ENCODE peak calls at places on chromosomes 4 and X, in eight cellular contexts. One of them, this sample, is unnamed. For H3K9me3, the result is how much of the 10 kb centered on the place peaks cover.

GRCh38 chr4:60562353-60562752 is 637.8 kb upstream of the ADGRL3 start:
- DNase-seq in upper lobe of left lung: no peak
- DNase-seq in esophagus muscularis mucosa: no peak
- DNase-seq in transverse colon: no peak
- DNase-seq in CD4-positive, alpha-beta T cell: no peak
- DNase-seq in thoracic aorta: no peak
- DNase-seq in CD4-positive, alpha-beta memory T cell: no peak
- DNase-seq in PC-3: no peak
- DNase-seq in this sample: no peak

GRCh38 chr4:187883836-187884235 is 111.7 kb upstream of the ZFP42 start:
- DNase-seq in thoracic aorta: no peak
- DNase-seq in CD4-positive, alpha-beta T cell: no peak
- DNase-seq in PC-3: no peak
- DNase-seq in esophagus muscularis mucosa: no peak
- DNase-seq in CD4-positive, alpha-beta memory T cell: no peak
- DNase-seq in transverse colon: no peak
- DNase-seq in upper lobe of left lung: no peak
- DNase-seq in this sample: no peak

GRCh38 chrX:38233891-38234807 is 13.5 kb upstream of the SRPX start:
- DNase-seq in CD4-positive, alpha-beta memory T cell: no peak
- DNase-seq in PC-3: peak
- DNase-seq in esophagus muscularis mucosa: no peak
- DNase-seq in CD4-positive, alpha-beta T cell: no peak
- DNase-seq in thoracic aorta: no peak
- DNase-seq in transverse colon: no peak
- DNase-seq in upper lobe of left lung: no peak
- DNase-seq in this sample: no peak

GRCh38 chrX:1593286-1594271 is 2.2 kb downstream of the AKAP17A start:
- DNase-seq in thoracic aorta: no peak
- DNase-seq in upper lobe of left lung: no peak
- DNase-seq in PC-3: no peak
- DNase-seq in CD4-positive, alpha-beta T cell: no peak
- DNase-seq in CD4-positive, alpha-beta memory T cell: no peak
- DNase-seq in esophagus muscularis mucosa: no peak
- DNase-seq in transverse colon: no peak
- DNase-seq in this sample: no peak

GRCh38 chr4:71009796-71010588 is 16.5 kb downstream of the DCK start:
- DNase-seq in CD4-positive, alpha-beta T cell: no peak
- DNase-seq in upper lobe of left lung: no peak
- DNase-seq in PC-3: peak
- DNase-seq in CD4-positive, alpha-beta memory T cell: peak
- DNase-seq in transverse colon: no peak
- DNase-seq in esophagus muscularis mucosa: no peak
- DNase-seq in thoracic aorta: no peak
- DNase-seq in this sample: no peak

GRCh38 chr4:73451404-73451803 is 15.4 kb downstream of the AFP start:
- DNase-seq in transverse colon: no peak
- DNase-seq in esophagus muscularis mucosa: no peak
- DNase-seq in upper lobe of left lung: no peak
- DNase-seq in PC-3: no peak
- DNase-seq in CD4-positive, alpha-beta memory T cell: no peak
- DNase-seq in CD4-positive, alpha-beta T cell: no peak
- DNase-seq in thoracic aorta: no peak
- DNase-seq in this sample: no peak

GRCh38 chr4:173040200-173040599 is 128.4 kb upstream of the GALNT7 start:
- DNase-seq in PC-3: peak
- DNase-seq in CD4-positive, alpha-beta memory T cell: no peak
- DNase-seq in esophagus muscularis mucosa: no peak
- DNase-seq in thoracic aorta: no peak
- DNase-seq in transverse colon: no peak
- DNase-seq in upper lobe of left lung: peak
- DNase-seq in CD4-positive, alpha-beta T cell: no peak
- DNase-seq in this sample: no peak

GRCh38 chrX:22171287-22172060 is 101.2 kb upstream of the CBLL2 start:
- DNase-seq in upper lobe of left lung: no peak
- DNase-seq in CD4-positive, alpha-beta T cell: no peak
- DNase-seq in CD4-positive, alpha-beta memory T cell: no peak
- DNase-seq in transverse colon: no peak
- DNase-seq in thoracic aorta: no peak
- DNase-seq in PC-3: peak
- DNase-seq in esophagus muscularis mucosa: no peak
- DNase-seq in this sample: no peak

GRCh38 chr4:7186081-7186480 is 6.3 kb upstream of the SORCS2 start:
- DNase-seq in CD4-positive, alpha-beta memory T cell: no peak
- DNase-seq in thoracic aorta: no peak
- DNase-seq in upper lobe of left lung: no peak
- DNase-seq in transverse colon: no peak
- DNase-seq in PC-3: no peak
- DNase-seq in esophagus muscularis mucosa: no peak
- DNase-seq in CD4-positive, alpha-beta T cell: no peak
- DNase-seq in this sample: no peak

GRCh38 chr4:151730003-151730559 is 30.7 kb downstream of the GATB start:
- DNase-seq in PC-3: peak
- DNase-seq in thoracic aorta: no peak
- DNase-seq in upper lobe of left lung: no peak
- DNase-seq in transverse colon: peak
- DNase-seq in CD4-positive, alpha-beta memory T cell: no peak
- DNase-seq in CD4-positive, alpha-beta T cell: no peak
- DNase-seq in esophagus muscularis mucosa: peak
- DNase-seq in this sample: no peak

GRCh38 chr4:183094393-183095198 is 4.5 kb upstream of the WWC2 start:
- DNase-seq in esophagus muscularis mucosa: no peak
- DNase-seq in CD4-positive, alpha-beta T cell: no peak
- DNase-seq in thoracic aorta: no peak
- DNase-seq in PC-3: peak
- DNase-seq in CD4-positive, alpha-beta memory T cell: no peak
- DNase-seq in upper lobe of left lung: no peak
- DNase-seq in transverse colon: no peak
- DNase-seq in this sample: no peak

GRCh38 chr4:138182838-138183426 is 59.2 kb downstream of the SLC7A11 start:
- DNase-seq in CD4-positive, alpha-beta memory T cell: no peak
- DNase-seq in CD4-positive, alpha-beta T cell: no peak
- DNase-seq in esophagus muscularis mucosa: no peak
- DNase-seq in transverse colon: no peak
- DNase-seq in PC-3: peak
- DNase-seq in thoracic aorta: no peak
- DNase-seq in upper lobe of left lung: no peak
- DNase-seq in this sample: no peak

GRCh38 chr4:91590242-91590641 is 713.5 kb upstream of the GRID2 start:
- DNase-seq in thoracic aorta: no peak
- DNase-seq in upper lobe of left lung: no peak
- DNase-seq in CD4-positive, alpha-beta T cell: no peak
- DNase-seq in esophagus muscularis mucosa: no peak
- DNase-seq in CD4-positive, alpha-beta memory T cell: no peak
- DNase-seq in transverse colon: no peak
- DNase-seq in PC-3: no peak
- DNase-seq in this sample: no peak

GRCh38 chrX:2426289-2426882 is 74.4 kb downstream of the DHRSX start:
- DNase-seq in PC-3: no peak
- DNase-seq in thoracic aorta: no peak
- DNase-seq in upper lobe of left lung: no peak
- DNase-seq in esophagus muscularis mucosa: no peak
- DNase-seq in CD4-positive, alpha-beta T cell: no peak
- DNase-seq in CD4-positive, alpha-beta memory T cell: no peak
- DNase-seq in transverse colon: no peak
- DNase-seq in this sample: no peak

GRCh38 chr4:88587285-88587684 is 5.0 kb upstream of the HERC3 start:
- DNase-seq in transverse colon: no peak
- DNase-seq in thoracic aorta: no peak
- DNase-seq in PC-3: no peak
- DNase-seq in CD4-positive, alpha-beta memory T cell: no peak
- DNase-seq in upper lobe of left lung: no peak
- DNase-seq in CD4-positive, alpha-beta T cell: no peak
- DNase-seq in esophagus muscularis mucosa: no peak
- DNase-seq in this sample: no peak

GRCh38 chrX:150486011-150486410 is 82.4 kb upstream of the MTM1 start:
- DNase-seq in upper lobe of left lung: peak
- DNase-seq in CD4-positive, alpha-beta T cell: peak
- DNase-seq in PC-3: peak
- DNase-seq in CD4-positive, alpha-beta memory T cell: peak
- DNase-seq in transverse colon: peak
- DNase-seq in thoracic aorta: no peak
- DNase-seq in esophagus muscularis mucosa: no peak
- DNase-seq in this sample: peak

GRCh38 chrX:129523076-129524055 is at the start of gene SMARCA1:
- DNase-seq in transverse colon: peak
- DNase-seq in CD4-positive, alpha-beta memory T cell: no peak
- DNase-seq in thoracic aorta: no peak
- DNase-seq in CD4-positive, alpha-beta T cell: no peak
- DNase-seq in esophagus muscularis mucosa: no peak
- DNase-seq in PC-3: peak
- DNase-seq in upper lobe of left lung: peak
- DNase-seq in this sample: no peak

GRCh38 chr4:16608611-16609125 is 289.8 kb downstream of the LDB2 start:
- DNase-seq in CD4-positive, alpha-beta T cell: no peak
- DNase-seq in PC-3: no peak
- DNase-seq in transverse colon: no peak
- DNase-seq in upper lobe of left lung: no peak
- DNase-seq in thoracic aorta: no peak
- DNase-seq in CD4-positive, alpha-beta memory T cell: no peak
- DNase-seq in esophagus muscularis mucosa: no peak
- DNase-seq in this sample: no peak

GRCh38 chrX:69051901-69052300 is 113.4 kb downstream of the PJA1 start:
- DNase-seq in esophagus muscularis mucosa: no peak
- DNase-seq in PC-3: no peak
- DNase-seq in transverse colon: no peak
- DNase-seq in CD4-positive, alpha-beta memory T cell: no peak
- DNase-seq in upper lobe of left lung: peak
- DNase-seq in thoracic aorta: no peak
- DNase-seq in CD4-positive, alpha-beta T cell: no peak
- DNase-seq in this sample: no peak

GRCh38 chr4:139691-140090 is 15.4 kb downstream of the ZNF718 start:
- DNase-seq in esophagus muscularis mucosa: no peak
- DNase-seq in CD4-positive, alpha-beta T cell: no peak
- DNase-seq in CD4-positive, alpha-beta memory T cell: no peak
- DNase-seq in transverse colon: no peak
- DNase-seq in thoracic aorta: no peak
- DNase-seq in PC-3: no peak
- DNase-seq in upper lobe of left lung: no peak
- DNase-seq in this sample: no peak
- H3K9me3 ChIP-seq in esophagus muscularis mucosa: half or more
- H3K9me3 ChIP-seq in CD4-positive, alpha-beta T cell: half or more
- H3K9me3 ChIP-seq in CD4-positive, alpha-beta memory T cell: under half
- H3K9me3 ChIP-seq in transverse colon: half or more
- H3K9me3 ChIP-seq in thoracic aorta: half or more
- H3K9me3 ChIP-seq in PC-3: under half
- H3K9me3 ChIP-seq in upper lobe of left lung: half or more
- H3K9me3 ChIP-seq in this sample: under half

DNA sequence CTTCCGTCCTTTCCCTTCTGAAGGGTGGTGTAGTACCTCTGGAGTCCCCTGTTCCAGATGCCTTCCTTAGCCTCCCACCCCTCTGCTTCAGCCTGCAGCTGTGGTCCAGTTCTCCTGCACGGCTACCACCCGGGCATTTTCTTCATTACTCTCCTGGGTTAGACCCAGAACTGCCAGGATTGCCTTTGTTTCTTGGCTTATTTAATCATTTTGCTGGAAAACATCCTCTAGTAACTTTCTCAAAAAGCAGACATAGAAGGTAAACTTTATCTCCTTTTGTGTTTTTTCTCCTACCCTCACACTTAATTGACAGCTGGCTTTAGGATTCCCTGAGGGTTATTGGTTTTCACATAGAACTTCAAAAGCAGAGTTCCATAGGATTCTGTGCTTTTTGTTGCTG is 20.2 kb downstream of the ANAPC4 start:
- DNase-seq in esophagus muscularis mucosa: no peak
- DNase-seq in transverse colon: no peak
- DNase-seq in PC-3: no peak
- DNase-seq in upper lobe of left lung: no peak
- DNase-seq in CD4-positive, alpha-beta T cell: no peak
- DNase-seq in thoracic aorta: no peak
- DNase-seq in CD4-positive, alpha-beta memory T cell: no peak
- DNase-seq in this sample: no peak
- H3K9me3 ChIP-seq in esophagus muscularis mucosa: under half
- H3K9me3 ChIP-seq in transverse colon: under half
- H3K9me3 ChIP-seq in PC-3: under half
- H3K9me3 ChIP-seq in upper lobe of left lung: under half
- H3K9me3 ChIP-seq in CD4-positive, alpha-beta T cell: under half
- H3K9me3 ChIP-seq in thoracic aorta: under half
- H3K9me3 ChIP-seq in CD4-positive, alpha-beta memory T cell: under half
- H3K9me3 ChIP-seq in this sample: under half

DNA sequence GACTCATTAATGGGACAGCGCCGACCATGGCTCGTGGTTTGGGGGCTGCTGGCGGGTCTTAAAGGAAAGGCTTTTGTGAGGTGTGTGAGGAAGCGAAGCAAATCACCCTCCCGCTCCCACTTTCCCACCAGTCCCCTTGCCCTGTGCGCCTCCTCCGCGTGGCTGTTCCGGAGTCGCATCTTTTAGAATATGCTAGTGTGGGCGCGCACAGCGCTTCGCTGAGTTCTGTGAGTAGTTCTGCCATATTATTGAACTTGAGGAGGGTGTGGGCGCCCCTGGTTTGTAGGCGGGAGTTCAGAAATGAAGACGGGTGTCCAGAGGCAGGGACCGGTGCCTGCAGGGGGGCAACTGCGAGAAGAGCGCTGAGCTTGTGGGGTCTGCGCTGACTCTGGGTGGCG is 49.1 kb downstream of the ZNF141 start:
- DNase-seq in transverse colon: no peak
- DNase-seq in PC-3: no peak
- DNase-seq in CD4-positive, alpha-beta T cell: no peak
- DNase-seq in upper lobe of left lung: no peak
- DNase-seq in thoracic aorta: no peak
- DNase-seq in esophagus muscularis mucosa: no peak
- DNase-seq in CD4-positive, alpha-beta memory T cell: no peak
- DNase-seq in this sample: no peak
- H3K9me3 ChIP-seq in transverse colon: half or more
- H3K9me3 ChIP-seq in PC-3: under half
- H3K9me3 ChIP-seq in CD4-positive, alpha-beta T cell: half or more
- H3K9me3 ChIP-seq in upper lobe of left lung: half or more
- H3K9me3 ChIP-seq in thoracic aorta: half or more
- H3K9me3 ChIP-seq in esophagus muscularis mucosa: half or more
- H3K9me3 ChIP-seq in CD4-positive, alpha-beta memory T cell: half or more
- H3K9me3 ChIP-seq in this sample: under half

GRCh38 chr4:38765391-38765790 is 17.4 kb downstream of the TLR10 start:
- DNase-seq in transverse colon: no peak
- DNase-seq in CD4-positive, alpha-beta memory T cell: no peak
- DNase-seq in esophagus muscularis mucosa: no peak
- DNase-seq in upper lobe of left lung: no peak
- DNase-seq in CD4-positive, alpha-beta T cell: no peak
- DNase-seq in PC-3: peak
- DNase-seq in thoracic aorta: no peak
- DNase-seq in this sample: no peak
- H3K9me3 ChIP-seq in transverse colon: under half
- H3K9me3 ChIP-seq in CD4-positive, alpha-beta memory T cell: under half
- H3K9me3 ChIP-seq in esophagus muscularis mucosa: under half
- H3K9me3 ChIP-seq in upper lobe of left lung: under half
- H3K9me3 ChIP-seq in CD4-positive, alpha-beta T cell: under half
- H3K9me3 ChIP-seq in PC-3: under half
- H3K9me3 ChIP-seq in thoracic aorta: under half
- H3K9me3 ChIP-seq in this sample: under half